ENCODE peak calls at places on chromosome X, in six cellular contexts. I, D, O, A, Y and H are unnamed samples. For H3K27me3, the result is how much of the 10 kb centered on the place peaks cover.

GRCh38 chrX:3738489-3738888 is 25.0 kb upstream of the PRKX start:
- DNase-seq in I (no peak), O (no peak), D (no peak), Y (no peak), A (no peak), H (no peak)

GRCh38 chrX:78619829-78620228 is 39.3 kb downstream of the RTL3 start:
- DNase-seq in D (no peak), A (no peak), Y (peak), I (no peak), O (no peak), H (no peak)

GRCh38 chrX:124023838-124024238 is 62.3 kb downstream of the STAG2 start:
- DNase-seq in O (no peak), D (no peak), A (no peak), I (no peak), Y (no peak), H (no peak)

GRCh38 chrX:110852180-110852579 is 56.6 kb upstream of the CHRDL1 start:
- DNase-seq in A (no peak), D (peak), I (no peak), Y (no peak), O (no peak), H (no peak)

GRCh38 chrX:7088968-7089615 is 58.4 kb upstream of the STS start:
- DNase-seq in I (no peak), A (no peak), D (peak), Y (no peak), O (no peak), H (no peak)

GRCh38 chrX:17923546-17923945 is 62.4 kb upstream of the RAI2 start:
- DNase-seq in Y (no peak), D (no peak), A (no peak), I (no peak), O (no peak), H (no peak)

GRCh38 chrX:41684138-41684537 is 4.6 kb upstream of the GPR34 start:
- DNase-seq in O (no peak), Y (no peak), D (no peak), I (no peak), A (no peak), H (no peak)

GRCh38 chrX:2691543-2692220 is 587 bp downstream of the CD99 start:
- DNase-seq in O (peak), I (no peak), A (peak), Y (peak), D (peak), H (no peak)

GRCh38 chrX:123859828-123860505 is at the start of gene XIAP:
- DNase-seq in I (peak), A (peak), D (peak), Y (peak), O (peak), H (peak)

GRCh38 chrX:65932173-65933084 is 107.5 kb downstream of the VSIG4 start:
- DNase-seq in A (no peak), I (no peak), O (no peak), Y (no peak), D (peak), H (no peak)

GRCh38 chrX:10239611-10240064 is 82.9 kb downstream of the CLCN4 start:
- DNase-seq in O (no peak), I (no peak), D (no peak), Y (no peak), A (no peak), H (no peak)

GRCh38 chrX:50067435-50068292 is 133.1 kb downstream of the AKAP4 start:
- DNase-seq in D (peak), A (peak), Y (no peak), O (peak), I (no peak), H (peak)

GRCh38 chrX:23592741-23593140 is 74.6 kb upstream of the PRDX4 start:
- DNase-seq in O (no peak), D (no peak), A (no peak), I (no peak), Y (no peak), H (no peak)

GRCh38 chrX:115694028-115694427 is 133.1 kb downstream of the PLS3 start:
- DNase-seq in A (no peak), I (no peak), D (no peak), O (no peak), Y (no peak), H (no peak)

GRCh38 chrX:106203315-106203714 is 35.2 kb downstream of the PWWP3B start:
- DNase-seq in O (no peak), A (no peak), Y (no peak), D (no peak), I (no peak), H (no peak)

GRCh38 chrX:44953734-44954502 is 80.9 kb downstream of the KDM6A start:
- DNase-seq in Y (no peak), O (peak), I (no peak), A (no peak), D (no peak), H (no peak)

GRCh38 chrX:6959006-6959405 is 188.5 kb upstream of the STS start:
- DNase-seq in D (no peak), A (no peak), I (no peak), O (no peak), Y (no peak), H (no peak)

GRCh38 chrX:106170318-106170717 is 2.2 kb downstream of the PWWP3B start:
- DNase-seq in O (no peak), I (no peak), A (no peak), Y (no peak), D (peak), H (no peak)

GRCh38 chrX:44183329-44183728 is 160.1 kb downstream of the EFHC2 start:
- DNase-seq in A (no peak), Y (no peak), I (no peak), O (no peak), D (no peak), H (no peak)

GRCh38 chrX:51336584-51336983 is 4.0 kb downstream of the NUDT10 start:
- DNase-seq in A (peak), O (no peak), D (peak), Y (no peak), I (no peak), H (peak)

GRCh38 chrX:41922694-41923171 is 621 bp downstream of the CASK start:
- DNase-seq in Y (peak), I (no peak), O (peak), D (peak), A (peak), H (peak)

GRCh38 chrX:14872851-14873675 is at the start of the genes FANCB and MOSPD2:
- DNase-seq in Y (peak), D (peak), A (peak), I (peak), O (peak), H (peak)

GRCh38 chrX:38275615-38276014 is 51.7 kb downstream of the RPGR start:
- DNase-seq in Y (no peak), O (no peak), D (peak), I (no peak), A (no peak), H (no peak)

GRCh38 chrX:154321152-154321551 is 25.6 kb downstream of the TKTL1 start:
- DNase-seq in D (no peak), A (no peak), Y (no peak), I (no peak), O (no peak), H (no peak)

GRCh38 chrX:23699636-23700194 is 32.4 kb downstream of the PRDX4 start:
- DNase-seq in O (no peak), D (peak), Y (no peak), A (peak), I (no peak), H (no peak)

GRCh38 chrX:15598031-15598430 is 2.7 kb downstream of the ACE2 start:
- DNase-seq in I (no peak), A (no peak), O (no peak), D (no peak), Y (no peak), H (no peak)

GRCh38 chrX:41300758-41301437 is 33.1 kb upstream of the DDX3X start:
- DNase-seq in D (no peak), Y (no peak), O (no peak), I (no peak), A (no peak), H (no peak)

GRCh38 chrX:10138726-10139125 is 18.0 kb upstream of the CLCN4 start:
- DNase-seq in D (no peak), Y (no peak), O (no peak), A (no peak), I (no peak), H (no peak)

GRCh38 chrX:86604620-86605019 is 456.4 kb downstream of the DACH2 start:
- DNase-seq in O (no peak), I (no peak), Y (no peak), D (no peak), A (no peak), H (no peak)

GRCh38 chrX:132488819-132489255 is at the start of gene MBNL3:
- DNase-seq in A (peak), Y (peak), O (peak), D (peak), I (peak), H (peak)

GRCh38 chrX:103656623-103657022 is 27.8 kb downstream of the TCEAL1 start:
- DNase-seq in Y (no peak), O (no peak), I (no peak), A (no peak), D (no peak), H (no peak)

GRCh38 chrX:128973033-128973432 is 550.3 kb downstream of the SMARCA1 start:
- DNase-seq in A (no peak), D (no peak), I (no peak), Y (no peak), O (no peak), H (no peak)

GRCh38 chrX:119272882-119273806 is 37.1 kb downstream of the PGRMC1 start:
- DNase-seq in O (peak), I (no peak), Y (peak), A (no peak), D (peak), H (no peak)

GRCh38 chrX:27575565-27575964 is 14.6 kb upstream of the DCAF8L2 start:
- DNase-seq in D (no peak), A (no peak), Y (no peak), O (no peak), I (no peak), H (no peak)

GRCh38 chrX:151828434-151829080 is 84.1 kb upstream of the MAGEA4 start:
- DNase-seq in Y (no peak), D (no peak), A (no peak), O (no peak), I (no peak), H (no peak)

GRCh38 chrX:45788941-45789348 is 588.3 kb upstream of the DIPK2B start:
- DNase-seq in O (peak), A (peak), D (no peak), I (no peak), Y (peak), H (no peak)

GRCh38 chrX:7514871-7515599 is 327.9 kb upstream of the VCX start:
- DNase-seq in Y (no peak), I (no peak), O (no peak), A (no peak), D (no peak), H (no peak)

GRCh38 chrX:53374222-53374820 is 48.1 kb downstream of the SMC1A start:
- DNase-seq in O (no peak), A (no peak), D (no peak), Y (no peak), I (no peak), H (no peak)

GRCh38 chrX:39667191-39667590 is 430.6 kb downstream of the BCOR start:
- DNase-seq in D (no peak), Y (no peak), I (no peak), A (no peak), O (no peak), H (no peak)

DNA sequence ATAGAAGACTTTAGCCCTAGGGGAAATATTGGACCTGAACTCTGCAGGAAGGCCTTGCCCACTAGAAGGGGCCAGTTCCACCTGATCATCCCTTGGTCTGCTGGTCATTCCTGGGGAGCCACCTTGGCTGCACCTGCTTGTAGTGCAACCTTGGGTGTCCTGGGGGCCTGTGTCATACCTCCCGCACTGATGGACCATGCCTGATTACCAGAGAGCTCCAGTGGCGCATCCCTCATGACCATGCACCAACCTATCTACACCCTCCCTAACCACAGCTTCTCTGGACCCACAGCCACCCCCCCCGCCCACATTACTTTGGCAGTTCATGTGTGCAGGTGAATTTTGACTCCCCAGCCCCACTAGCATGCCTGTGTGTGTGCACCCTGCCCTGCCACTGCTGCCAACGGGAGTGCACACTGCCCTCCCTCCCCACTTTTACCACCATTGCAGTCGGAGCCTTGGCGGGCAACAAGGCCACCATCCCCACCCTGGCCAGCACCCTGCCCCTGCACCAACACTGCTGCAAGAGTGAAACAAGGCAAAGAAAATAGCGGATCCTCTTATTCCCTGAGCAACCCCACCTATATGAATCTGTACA is 208.1 kb downstream of the FAM47B start:
- DNase-seq in O (no peak), Y (no peak), D (no peak), I (no peak), A (no peak), H (no peak)
- H3K27me3 ChIP-seq in O (under half), Y (under half), D (under half), I (under half), A (under half), H (half or more)

GRCh38 chrX:150771116-150771515 is 77.9 kb downstream of the MTMR1 start:
- DNase-seq in Y (no peak), I (no peak), O (no peak), A (no peak), D (no peak), H (no peak)
- TF ChIP-seq CTCF in Y (no peak), I (no peak), O (no peak), A (no peak), D (no peak), H (no peak)

GRCh38 chrX:118062817-118063615 is 53.6 kb downstream of the KLHL13 start:
- DNase-seq in D (no peak), O (no peak), I (no peak), Y (no peak), A (no peak), H (no peak)
- H3K27me3 ChIP-seq in D (under half), O (under half), I (under half), Y (under half), A (under half), H (under half)

DNA sequence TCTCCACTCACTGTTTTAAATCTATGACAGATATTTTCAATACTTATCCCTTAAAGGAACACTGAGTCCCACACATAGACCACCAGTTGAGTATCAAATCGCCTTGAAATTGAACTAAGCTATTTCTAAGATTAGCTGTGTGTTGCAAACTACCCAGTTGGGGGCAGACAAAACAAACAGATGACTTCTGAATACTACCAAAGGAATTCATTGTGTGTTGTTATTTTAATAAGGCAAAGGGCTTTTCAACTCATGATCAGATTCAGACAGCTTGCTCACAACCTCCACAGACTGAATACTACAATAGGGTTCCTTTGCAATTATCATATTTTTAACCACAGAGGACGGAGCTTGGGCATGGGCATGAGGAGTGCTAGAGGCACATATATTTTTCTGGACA is 283.0 kb upstream of the GPC4 start:
- DNase-seq in A (no peak), O (no peak), I (no peak), Y (no peak), D (no peak), H (no peak)
- TF ChIP-seq CTCF in A (no peak), O (no peak), I (no peak), Y (peak), D (peak), H (peak)

GRCh38 chrX:11757397-11757728 is 674 bp upstream of the MSL3 start:
- DNase-seq in O (no peak), I (no peak), D (no peak), Y (no peak), A (peak), H (no peak)

GRCh38 chrX:11757729-11758399 is at the start of gene MSL3:
- DNase-seq in I (no peak), A (no peak), Y (peak), D (peak), O (peak), H (peak)

GRCh38 chrX:11758400-11759171 is 549 bp downstream of the MSL3 start:
- DNase-seq in I (peak), O (peak), A (peak), Y (peak), D (peak), H (peak)

GRCh38 chrX:11759461-11760311 is 1.6 kb downstream of the MSL3 start:
- DNase-seq in I (peak), O (peak), A (peak), Y (peak), D (peak), H (peak)

GRCh38 chrX:11759172-11759460 is 1.1 kb downstream of the MSL3 start:
- DNase-seq in O (no peak), D (no peak), A (no peak), Y (no peak), I (no peak), H (no peak)
- H3K27me3 ChIP-seq in O (under half), D (under half), A (under half), Y (under half), I (under half), H (under half)